ENCODE peak calls at places on chromosome 3, in seven cellular contexts. One of them, this sample, is unnamed.

GRCh38 chr3:150828261-150828660 is 65.3 kb upstream of the SIAH2 start:
- DNase-seq in NAMALWA: no peak
- DNase-seq in KG1: no peak
- DNase-seq in H7: no peak
- DNase-seq in right lobe of liver: no peak
- DNase-seq in ELR: no peak
- DNase-seq in AG08395: no peak
- DNase-seq in this sample: no peak

GRCh38 chr3:177521305-177521704 is 324.0 kb upstream of the TBL1XR1 start:
- DNase-seq in NAMALWA: no peak
- DNase-seq in KG1: no peak
- DNase-seq in H7: peak; percentile 71
- DNase-seq in right lobe of liver: no peak
- DNase-seq in ELR: no peak
- DNase-seq in AG08395: no peak
- DNase-seq in this sample: no peak

GRCh38 chr3:128353991-128354687 is 112.6 kb downstream of the DNAJB8 start:
- DNase-seq in NAMALWA: no peak
- DNase-seq in KG1: no peak
- DNase-seq in H7: no peak
- DNase-seq in right lobe of liver: peak; percentile 27
- DNase-seq in ELR: peak; percentile 16
- DNase-seq in AG08395: no peak
- DNase-seq in this sample: no peak

GRCh38 chr3:194189243-194189791 is 53.4 kb downstream of the HES1 start:
- DNase-seq in NAMALWA: no peak
- DNase-seq in KG1: no peak
- DNase-seq in H7: no peak
- DNase-seq in right lobe of liver: no peak
- DNase-seq in ELR: no peak
- DNase-seq in AG08395: no peak
- DNase-seq in this sample: no peak

GRCh38 chr3:101868534-101869464 is 19.5 kb downstream of the NFKBIZ start:
- DNase-seq in NAMALWA: no peak
- DNase-seq in KG1: no peak
- DNase-seq in H7: no peak
- DNase-seq in right lobe of liver: no peak
- DNase-seq in ELR: no peak
- DNase-seq in AG08395: no peak
- DNase-seq in this sample: no peak

GRCh38 chr3:29852767-29853166 is 571.9 kb downstream of the RBMS3 start:
- DNase-seq in NAMALWA: no peak
- DNase-seq in KG1: no peak
- DNase-seq in H7: no peak
- DNase-seq in right lobe of liver: no peak
- DNase-seq in ELR: no peak
- DNase-seq in AG08395: no peak
- DNase-seq in this sample: no peak

GRCh38 chr3:33645060-33645841 is 72.8 kb downstream of the CLASP2 start:
- DNase-seq in NAMALWA: no peak
- DNase-seq in KG1: no peak
- DNase-seq in H7: peak; percentile 35
- DNase-seq in right lobe of liver: no peak
- DNase-seq in ELR: no peak
- DNase-seq in AG08395: peak; percentile 39
- DNase-seq in this sample: no peak

GRCh38 chr3:64398431-64398830 is 173.2 kb upstream of the PRICKLE2 start:
- DNase-seq in NAMALWA: no peak
- DNase-seq in KG1: no peak
- DNase-seq in H7: no peak
- DNase-seq in right lobe of liver: no peak
- DNase-seq in ELR: no peak
- DNase-seq in AG08395: peak; percentile 79
- DNase-seq in this sample: no peak

GRCh38 chr3:56919797-56920195 is 118.0 kb upstream of the ARHGEF3 start:
- DNase-seq in NAMALWA: no peak
- DNase-seq in KG1: no peak
- DNase-seq in H7: no peak
- DNase-seq in right lobe of liver: no peak
- DNase-seq in ELR: no peak
- DNase-seq in AG08395: no peak
- DNase-seq in this sample: no peak

GRCh38 chr3:4993276-4994143 is 14.3 kb downstream of the BHLHE40 start:
- DNase-seq in NAMALWA: no peak
- DNase-seq in KG1: no peak
- DNase-seq in H7: no peak
- DNase-seq in right lobe of liver: no peak
- DNase-seq in ELR: no peak
- DNase-seq in AG08395: no peak
- DNase-seq in this sample: no peak

GRCh38 chr3:23170306-23170705 is 32.8 kb upstream of the UBE2E2 start:
- DNase-seq in NAMALWA: no peak
- DNase-seq in KG1: no peak
- DNase-seq in H7: no peak
- DNase-seq in right lobe of liver: no peak
- DNase-seq in ELR: peak; percentile 40
- DNase-seq in AG08395: no peak
- DNase-seq in this sample: no peak

GRCh38 chr3:99708207-99708745 is 69.9 kb downstream of the COL8A1 start:
- DNase-seq in NAMALWA: no peak
- DNase-seq in KG1: no peak
- DNase-seq in H7: no peak
- DNase-seq in right lobe of liver: no peak
- DNase-seq in ELR: no peak
- DNase-seq in AG08395: peak; percentile 67
- DNase-seq in this sample: no peak

GRCh38 chr3:177177670-177178295 is 19.5 kb downstream of the TBL1XR1 start:
- DNase-seq in NAMALWA: no peak
- DNase-seq in KG1: no peak
- DNase-seq in H7: no peak
- DNase-seq in right lobe of liver: no peak
- DNase-seq in ELR: no peak
- DNase-seq in AG08395: no peak
- DNase-seq in this sample: peak; percentile 23

GRCh38 chr3:132659000-132659369 is 624 bp downstream of the ACAD11 start:
- DNase-seq in NAMALWA: no peak
- DNase-seq in KG1: no peak
- DNase-seq in H7: no peak
- DNase-seq in right lobe of liver: no peak
- DNase-seq in ELR: no peak
- DNase-seq in AG08395: no peak
- DNase-seq in this sample: no peak

GRCh38 chr3:171347017-171347979 is 112.9 kb downstream of the TNIK start:
- DNase-seq in NAMALWA: peak; percentile 3
- DNase-seq in KG1: peak; percentile 20
- DNase-seq in H7: no peak
- DNase-seq in right lobe of liver: no peak
- DNase-seq in ELR: peak; percentile 23
- DNase-seq in AG08395: no peak
- DNase-seq in this sample: no peak

GRCh38 chr3:71859128-71859519 is 74.2 kb upstream of the PROK2 start:
- DNase-seq in NAMALWA: peak; percentile 22
- DNase-seq in KG1: peak; percentile 78
- DNase-seq in H7: no peak
- DNase-seq in right lobe of liver: no peak
- DNase-seq in ELR: peak; percentile 13
- DNase-seq in AG08395: no peak
- DNase-seq in this sample: no peak

GRCh38 chr3:185824467-185825378 is at the start of gene IGF2BP2:
- DNase-seq in NAMALWA: peak; percentile 72
- DNase-seq in KG1: peak; percentile 38
- DNase-seq in H7: peak; percentile 89
- DNase-seq in right lobe of liver: peak; percentile 72
- DNase-seq in ELR: peak; percentile 87
- DNase-seq in AG08395: peak; percentile 80
- DNase-seq in this sample: peak; percentile 63

GRCh38 chr3:134197681-134198261 is 52.9 kb downstream of the RYK start:
- DNase-seq in NAMALWA: peak; percentile 79
- DNase-seq in KG1: no peak
- DNase-seq in H7: peak; percentile 19
- DNase-seq in right lobe of liver: no peak
- DNase-seq in ELR: peak; percentile 80
- DNase-seq in AG08395: peak; percentile 79
- DNase-seq in this sample: no peak

GRCh38 chr3:111603679-111604643 is 8.8 kb upstream of the ZBED2 start:
- DNase-seq in NAMALWA: peak; percentile 10
- DNase-seq in KG1: no peak
- DNase-seq in H7: no peak
- DNase-seq in right lobe of liver: no peak
- DNase-seq in ELR: no peak
- DNase-seq in AG08395: no peak
- DNase-seq in this sample: peak; percentile 82

GRCh38 chr3:194861375-194861774 is 175.7 kb downstream of the FAM43A start:
- DNase-seq in NAMALWA: no peak
- DNase-seq in KG1: no peak
- DNase-seq in H7: no peak
- DNase-seq in right lobe of liver: no peak
- DNase-seq in ELR: no peak
- DNase-seq in AG08395: no peak
- DNase-seq in this sample: no peak

This sample was measured in stimulated activated effector memory CD8-positive, alpha-beta T cell treated with anti-CD3 and anti-CD28 coated beads, Interleukin-12 subunit alpha, Interleukin-12 subunit beta, amount 100 ng/mL, for 72 hours.